ENCODE peak calls at places on chromosomes 6 and 20, in four cellular contexts. One of them, this sample, is unnamed.

GRCh38 chr6:12288844-12289654 is 1.1 kb upstream of the EDN1 start:
- DNase-seq in esophagus squamous epithelium: no peak
- DNase-seq in pancreas: peak; percentile 57
- DNase-seq in heart right ventricle: no peak
- DNase-seq in this sample: peak; percentile 30

GRCh38 chr6:135624402-135625297 is 127.1 kb upstream of the AHI1 start:
- DNase-seq in esophagus squamous epithelium: no peak
- DNase-seq in pancreas: no peak
- DNase-seq in heart right ventricle: no peak
- DNase-seq in this sample: peak; percentile 9

GRCh38 chr6:116158641-116159040 is 32.7 kb upstream of the COL10A1 start:
- DNase-seq in esophagus squamous epithelium: no peak
- DNase-seq in pancreas: no peak
- DNase-seq in heart right ventricle: no peak
- DNase-seq in this sample: no peak

GRCh38 chr6:138999949-139000725 is 12.1 kb upstream of the REPS1 start:
- DNase-seq in esophagus squamous epithelium: no peak
- DNase-seq in pancreas: no peak
- DNase-seq in heart right ventricle: no peak
- DNase-seq in this sample: no peak

GRCh38 chr6:126143650-126144260 is 157.4 kb downstream of the TRMT11 start:
- DNase-seq in esophagus squamous epithelium: no peak
- DNase-seq in pancreas: no peak
- DNase-seq in heart right ventricle: no peak
- DNase-seq in this sample: no peak

GRCh38 chr6:6646859-6647258 is 58.3 kb downstream of the LY86 start:
- DNase-seq in esophagus squamous epithelium: no peak
- DNase-seq in pancreas: no peak
- DNase-seq in heart right ventricle: no peak
- DNase-seq in this sample: no peak

GRCh38 chr6:148790817-148791216 is 44.0 kb downstream of the UST start:
- DNase-seq in esophagus squamous epithelium: no peak
- DNase-seq in pancreas: no peak
- DNase-seq in heart right ventricle: no peak
- DNase-seq in this sample: no peak

GRCh38 chr6:90460067-90460466 is 126.8 kb downstream of the MAP3K7 start:
- DNase-seq in esophagus squamous epithelium: no peak
- DNase-seq in pancreas: no peak
- DNase-seq in heart right ventricle: no peak
- DNase-seq in this sample: no peak

GRCh38 chr20:39282619-39283092 is 320.5 kb downstream of the DHX35 start:
- DNase-seq in esophagus squamous epithelium: no peak
- DNase-seq in pancreas: peak; percentile 67
- DNase-seq in heart right ventricle: no peak
- DNase-seq in this sample: no peak

GRCh38 chr20:34979366-34980153 is 23.9 kb downstream of the MYH7B start:
- DNase-seq in esophagus squamous epithelium: no peak
- DNase-seq in pancreas: no peak
- DNase-seq in heart right ventricle: peak; percentile 79
- DNase-seq in this sample: no peak

GRCh38 chr6:89260832-89261231 is 43.7 kb upstream of the GABRR1 start:
- DNase-seq in esophagus squamous epithelium: no peak
- DNase-seq in pancreas: no peak
- DNase-seq in heart right ventricle: no peak
- DNase-seq in this sample: peak; percentile 22

GRCh38 chr20:20076297-20077065 is 24.1 kb downstream of the CFAP61 start:
- DNase-seq in esophagus squamous epithelium: no peak
- DNase-seq in pancreas: no peak
- DNase-seq in heart right ventricle: no peak
- DNase-seq in this sample: no peak

GRCh38 chr6:17167327-17167979 is 65.6 kb downstream of the STMND1 start:
- DNase-seq in esophagus squamous epithelium: no peak
- DNase-seq in pancreas: peak; percentile 65
- DNase-seq in heart right ventricle: peak; percentile 34
- DNase-seq in this sample: no peak

GRCh38 chr20:17680836-17681740 is 954 bp downstream of the RRBP1 start:
- DNase-seq in esophagus squamous epithelium: peak; percentile 15
- DNase-seq in pancreas: peak; percentile 87
- DNase-seq in heart right ventricle: peak; percentile 86
- DNase-seq in this sample: peak; percentile 65

GRCh38 chr6:32179746-32180405 is 1.7 kb downstream of the RNF5 start:
- DNase-seq in esophagus squamous epithelium: no peak
- DNase-seq in pancreas: no peak
- DNase-seq in heart right ventricle: no peak
- DNase-seq in this sample: no peak

GRCh38 chr6:125910518-125910917 is 46.1 kb upstream of the HINT3 start:
- DNase-seq in esophagus squamous epithelium: no peak
- DNase-seq in pancreas: no peak
- DNase-seq in heart right ventricle: no peak
- DNase-seq in this sample: no peak

GRCh38 chr6:26051683-26052310 is 35.4 kb upstream of the HFE start:
- DNase-seq in esophagus squamous epithelium: no peak
- DNase-seq in pancreas: no peak
- DNase-seq in heart right ventricle: no peak
- DNase-seq in this sample: no peak
- H3K4me3 ChIP-seq in esophagus squamous epithelium: no peak overlapping the region
- H3K4me3 ChIP-seq in pancreas: no peak overlapping the region
- H3K4me3 ChIP-seq in heart right ventricle: no peak overlapping the region
- H3K4me3 ChIP-seq in this sample: no peak overlapping the region

GRCh38 chr6:136752554-136752953 is 39.7 kb downstream of the MAP3K5 start:
- DNase-seq in esophagus squamous epithelium: no peak
- DNase-seq in pancreas: no peak
- DNase-seq in heart right ventricle: no peak
- DNase-seq in this sample: no peak
- H3K27ac ChIP-seq in esophagus squamous epithelium: peak overlapping the region; percentile 54
- H3K27ac ChIP-seq in pancreas: no peak overlapping the region
- H3K27ac ChIP-seq in heart right ventricle: peak overlapping the region; percentile 49
- H3K27ac ChIP-seq in this sample: peak overlapping the region; percentile 6

DNA sequence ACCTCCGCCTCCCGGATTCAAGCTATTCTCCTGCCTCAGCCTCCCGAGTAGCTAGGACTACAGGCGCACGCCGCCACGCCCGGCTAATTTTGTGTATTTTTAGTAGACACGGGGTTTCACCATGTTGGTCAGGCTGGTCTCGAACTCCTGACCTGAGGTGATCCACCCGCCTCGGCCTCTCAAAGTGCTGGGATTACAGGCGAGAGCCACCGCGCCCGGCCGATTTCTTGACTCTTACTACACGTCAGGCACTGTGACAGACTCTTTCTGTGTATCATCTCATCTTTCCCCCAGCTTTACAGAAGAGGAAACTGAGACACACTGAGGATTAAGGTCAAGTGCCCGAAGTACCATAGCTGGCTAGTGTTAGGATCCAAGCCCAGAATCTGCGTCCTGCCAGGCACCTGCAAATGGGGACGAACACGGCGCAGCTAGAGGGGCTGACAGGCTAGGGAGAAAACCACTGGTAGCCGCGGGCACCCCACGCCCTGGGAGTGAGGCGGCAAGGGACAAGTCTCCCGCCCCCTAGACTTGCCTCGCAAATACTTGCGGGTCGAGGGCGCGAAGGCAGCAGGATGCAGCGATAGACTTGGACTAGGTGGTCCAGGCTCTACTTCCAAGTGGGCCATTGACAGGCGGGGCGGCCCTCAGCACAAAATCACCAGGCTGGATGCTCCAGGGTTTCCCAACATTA is 1.1 kb upstream of the TAF8 start:
- DNase-seq in esophagus squamous epithelium: no peak
- DNase-seq in pancreas: peak; percentile 30
- DNase-seq in heart right ventricle: peak; percentile 24
- DNase-seq in this sample: peak; percentile 32
- H3K4me3 ChIP-seq in esophagus squamous epithelium: peak overlapping the region; percentile 83
- H3K4me3 ChIP-seq in pancreas: peak overlapping the region; percentile 59
- H3K4me3 ChIP-seq in heart right ventricle: peak overlapping the region; percentile 72
- H3K4me3 ChIP-seq in this sample: peak overlapping the region; percentile 98

GRCh38 chr6:83974409-83975050 is 59.0 kb upstream of the MRAP2 start:
- DNase-seq in esophagus squamous epithelium: no peak
- DNase-seq in pancreas: no peak
- DNase-seq in heart right ventricle: no peak
- DNase-seq in this sample: no peak
- H3K27ac ChIP-seq in esophagus squamous epithelium: no peak overlapping the region
- H3K27ac ChIP-seq in pancreas: no peak overlapping the region
- H3K27ac ChIP-seq in heart right ventricle: no peak overlapping the region
- H3K27ac ChIP-seq in this sample: no peak overlapping the region

GRCh38 chr6:36676142-36677058 is 2.1 kb upstream of the CDKN1A start:
- DNase-seq in esophagus squamous epithelium: no peak
- DNase-seq in pancreas: no peak
- DNase-seq in heart right ventricle: no peak
- DNase-seq in this sample: no peak
- H3K4me3 ChIP-seq in esophagus squamous epithelium: no peak overlapping the region
- H3K4me3 ChIP-seq in pancreas: no peak overlapping the region
- H3K4me3 ChIP-seq in heart right ventricle: no peak overlapping the region
- H3K4me3 ChIP-seq in this sample: no peak overlapping the region

DNA sequence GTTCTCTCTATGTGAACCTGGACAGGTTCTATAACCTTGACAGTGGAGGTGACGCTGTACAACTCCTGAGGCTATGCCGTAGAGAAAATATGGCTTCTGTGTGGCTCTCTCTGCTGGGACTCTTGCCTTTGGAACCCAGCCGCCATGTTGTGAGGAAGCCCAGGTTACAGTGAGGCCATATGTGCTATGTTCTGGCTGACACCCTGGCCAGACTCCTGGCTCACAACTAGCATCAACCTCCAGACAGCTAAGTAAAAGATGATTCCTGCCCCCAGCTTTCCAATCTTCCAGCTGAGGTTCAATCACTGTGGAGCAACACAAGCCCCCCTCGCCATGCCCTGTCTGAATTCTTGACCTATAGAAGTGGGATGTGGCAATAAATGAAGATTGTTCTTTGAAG is 57.0 kb downstream of the PPP1R3G start:
- DNase-seq in esophagus squamous epithelium: no peak
- DNase-seq in pancreas: no peak
- DNase-seq in heart right ventricle: no peak
- DNase-seq in this sample: no peak
- H3K27ac ChIP-seq in esophagus squamous epithelium: no peak overlapping the region
- H3K27ac ChIP-seq in pancreas: no peak overlapping the region
- H3K27ac ChIP-seq in heart right ventricle: no peak overlapping the region
- H3K27ac ChIP-seq in this sample: no peak overlapping the region

GRCh38 chr6:35737413-35738211 is 780 bp downstream of the ARMC12 start:
- DNase-seq in esophagus squamous epithelium: no peak
- DNase-seq in pancreas: no peak
- DNase-seq in heart right ventricle: no peak
- DNase-seq in this sample: peak; percentile 76
- H3K4me3 ChIP-seq in esophagus squamous epithelium: no peak overlapping the region
- H3K4me3 ChIP-seq in pancreas: no peak overlapping the region
- H3K4me3 ChIP-seq in heart right ventricle: no peak overlapping the region
- H3K4me3 ChIP-seq in this sample: no peak overlapping the region

GRCh38 chr20:64062276-64062595 is 762 bp upstream of the TCEA2 start:
- DNase-seq in esophagus squamous epithelium: no peak
- DNase-seq in pancreas: no peak
- DNase-seq in heart right ventricle: no peak
- DNase-seq in this sample: no peak
- H3K27ac ChIP-seq in esophagus squamous epithelium: peak overlapping the region; percentile 84
- H3K27ac ChIP-seq in pancreas: peak overlapping the region; percentile 51
- H3K27ac ChIP-seq in heart right ventricle: peak overlapping the region; percentile 87
- H3K27ac ChIP-seq in this sample: peak overlapping the region; percentile 74

GRCh38 chr6:35018746-35019145 is 122.4 kb downstream of the TCP11 start:
- DNase-seq in esophagus squamous epithelium: no peak
- DNase-seq in pancreas: no peak
- DNase-seq in heart right ventricle: no peak
- DNase-seq in this sample: no peak

GRCh38 chr6:35019831-35020230 is 121.3 kb downstream of the TCP11 start:
- DNase-seq in esophagus squamous epithelium: no peak
- DNase-seq in pancreas: no peak
- DNase-seq in heart right ventricle: no peak
- DNase-seq in this sample: no peak

GRCh38 chr6:35018184-35018523 is 123.0 kb downstream of the TCP11 start:
- DNase-seq in esophagus squamous epithelium: no peak
- DNase-seq in pancreas: no peak
- DNase-seq in heart right ventricle: no peak
- DNase-seq in this sample: no peak

GRCh38 chr6:35017461-35018183 is 123.5 kb downstream of the TCP11 start:
- DNase-seq in esophagus squamous epithelium: no peak
- DNase-seq in pancreas: no peak
- DNase-seq in heart right ventricle: peak; percentile 64
- DNase-seq in this sample: no peak

GRCh38 chr6:35019171-35019570 is 122.0 kb downstream of the TCP11 start:
- DNase-seq in esophagus squamous epithelium: no peak
- DNase-seq in pancreas: no peak
- DNase-seq in heart right ventricle: no peak
- DNase-seq in this sample: no peak
- H3K4me3 ChIP-seq in esophagus squamous epithelium: peak overlapping the region; percentile 53
- H3K4me3 ChIP-seq in pancreas: no peak overlapping the region
- H3K4me3 ChIP-seq in heart right ventricle: peak overlapping the region; percentile 62
- H3K4me3 ChIP-seq in this sample: no peak overlapping the region